ENCODE peak calls at places on chromosome 4, in six cellular contexts. E is sigmoid colon, C is transverse colon, X is stomach, G is K562, U is suprapubic skin. J is an unnamed sample. For H3K4me1, the result is how much of the 10 kb centered on the place peaks cover.

GRCh38 chr4:92050875-92051274 is 252.9 kb upstream of the GRID2 start:
- DNase-seq in G (no peak), C (no peak), X (no peak), U (no peak), E (no peak), J (no peak)

GRCh38 chr4:41977709-41978108 is 3.8 kb upstream of the DCAF4L1 start:
- DNase-seq in X (no peak), E (no peak), G (no peak), C (no peak), U (no peak), J (no peak)

GRCh38 chr4:8524595-8525382 is 55.4 kb upstream of the GPR78 start:
- DNase-seq in C (no peak), E (no peak), G (no peak), U (no peak), X (no peak), J (no peak)

GRCh38 chr4:33780952-33781655 is 2463.2 kb downstream of the ARAP2 start:
- DNase-seq in C (no peak), G (no peak), U (no peak), X (no peak), E (no peak), J (no peak)

GRCh38 chr4:109216085-109216696 is 86.3 kb downstream of the COL25A1 start:
- DNase-seq in E (no peak), G (no peak), X (no peak), C (no peak), U (no peak), J (no peak)

GRCh38 chr4:99868126-99868596 is 26.1 kb downstream of the LAMTOR3 start:
- DNase-seq in X (no peak), G (no peak), C (no peak), E (no peak), U (no peak), J (no peak)

GRCh38 chr4:78137538-78137937 is 80.4 kb downstream of the FRAS1 start:
- DNase-seq in E (no peak), U (no peak), X (no peak), C (no peak), G (no peak), J (no peak)

GRCh38 chr4:101019941-101020401 is 327.4 kb downstream of the PPP3CA start:
- DNase-seq in E (no peak), G (no peak), U (no peak), X (no peak), C (no peak), J (no peak)

GRCh38 chr4:163693776-163694175 is 199.3 kb downstream of the TMA16 start:
- DNase-seq in C (no peak), E (no peak), U (no peak), G (no peak), X (no peak), J (no peak)

GRCh38 chr4:82043081-82043808 is 330.5 kb downstream of the HNRNPD start:
- DNase-seq in C (peak), E (no peak), U (no peak), G (peak), X (peak), J (no peak)

GRCh38 chr4:141786921-141787320 is 150.5 kb downstream of the IL15 start:
- DNase-seq in U (no peak), G (no peak), X (no peak), C (no peak), E (no peak), J (no peak)

GRCh38 chr4:140875751-140876389 is 119.7 kb upstream of the TBC1D9 start:
- DNase-seq in G (no peak), X (no peak), E (no peak), U (no peak), C (no peak), J (no peak)

GRCh38 chr4:12319765-12320164 is 891.1 kb upstream of the HS3ST1 start:
- DNase-seq in E (no peak), G (no peak), C (no peak), X (no peak), U (no peak), J (no peak)

GRCh38 chr4:122525865-122526264 is 69.3 kb upstream of the IL2 start:
- DNase-seq in X (no peak), U (no peak), G (no peak), E (no peak), C (no peak), J (no peak)

GRCh38 chr4:188550296-188550695 is 411.1 kb downstream of the TRIML1 start:
- DNase-seq in U (no peak), E (no peak), X (no peak), C (no peak), G (no peak), J (no peak)

GRCh38 chr4:129972257-129972656 is 876.3 kb downstream of the C4orf33 start:
- DNase-seq in E (no peak), X (no peak), C (no peak), G (no peak), U (no peak), J (no peak)

GRCh38 chr4:184807797-184808718 is 17.7 kb downstream of the ACSL1 start:
- DNase-seq in C (no peak), X (peak), U (no peak), G (no peak), E (no peak), J (no peak)

GRCh38 chr4:142404191-142404611 is 441.9 kb downstream of the INPP4B start:
- DNase-seq in U (peak), G (no peak), E (no peak), X (no peak), C (no peak), J (peak)

GRCh38 chr4:25171451-25171850 is 11.2 kb upstream of the SEPSECS start:
- DNase-seq in X (no peak), E (no peak), G (no peak), U (no peak), C (no peak), J (no peak)

GRCh38 chr4:22824091-22824490 is 131.4 kb downstream of the GBA3 start:
- DNase-seq in U (no peak), G (no peak), E (no peak), C (no peak), X (no peak), J (no peak)

GRCh38 chr4:63269156-63269555 is 1140.1 kb downstream of the TECRL start:
- DNase-seq in E (no peak), C (no peak), G (no peak), U (no peak), X (no peak), J (no peak)

GRCh38 chr4:40466789-40467188 is 131.7 kb downstream of the CHRNA9 start:
- DNase-seq in U (no peak), C (no peak), E (no peak), G (no peak), X (no peak), J (no peak)

GRCh38 chr4:140603286-140603685 is 34.5 kb upstream of the UCP1 start:
- DNase-seq in X (no peak), U (no peak), E (no peak), C (no peak), G (no peak), J (no peak)

GRCh38 chr4:86939737-86940141 is 4.9 kb downstream of the AFF1 start:
- DNase-seq in E (no peak), G (no peak), C (peak), X (no peak), U (no peak), J (no peak)

GRCh38 chr4:20422398-20422797 is 170.7 kb downstream of the SLIT2 start:
- DNase-seq in U (no peak), E (peak), C (peak), X (peak), G (peak), J (peak)

GRCh38 chr4:10093801-10094552 is 22.6 kb downstream of the WDR1 start:
- DNase-seq in X (no peak), U (no peak), C (no peak), G (no peak), E (no peak), J (no peak)

GRCh38 chr4:10094841-10095240 is 21.8 kb downstream of the WDR1 start:
- DNase-seq in X (no peak), E (no peak), U (no peak), C (no peak), G (no peak), J (no peak)

GRCh38 chr4:10096976-10097330 is 19.6 kb downstream of the WDR1 start:
- DNase-seq in U (no peak), E (no peak), X (no peak), G (no peak), C (no peak), J (no peak)

GRCh38 chr4:10096201-10096975 is 20.2 kb downstream of the WDR1 start:
- DNase-seq in X (peak), U (no peak), E (peak), C (peak), G (peak), J (peak)

GRCh38 chr4:10095296-10095991 is 21.2 kb downstream of the WDR1 start:
- DNase-seq in X (no peak), U (no peak), G (no peak), E (no peak), C (no peak), J (no peak)
- H3K4me1 ChIP-seq in X (half or more), U (half or more), G (under half), E (under half), C (half or more), J (under half)

GRCh38 chr4:127641524-127641923 is 8.8 kb downstream of the INTU start:
- DNase-seq in C (no peak), X (no peak), G (no peak), U (no peak), E (no peak), J (no peak)
- H3K27ac ChIP-seq in C (no peak), X (no peak), G (no peak), U (no peak), E (no peak), J (no peak)

DNA sequence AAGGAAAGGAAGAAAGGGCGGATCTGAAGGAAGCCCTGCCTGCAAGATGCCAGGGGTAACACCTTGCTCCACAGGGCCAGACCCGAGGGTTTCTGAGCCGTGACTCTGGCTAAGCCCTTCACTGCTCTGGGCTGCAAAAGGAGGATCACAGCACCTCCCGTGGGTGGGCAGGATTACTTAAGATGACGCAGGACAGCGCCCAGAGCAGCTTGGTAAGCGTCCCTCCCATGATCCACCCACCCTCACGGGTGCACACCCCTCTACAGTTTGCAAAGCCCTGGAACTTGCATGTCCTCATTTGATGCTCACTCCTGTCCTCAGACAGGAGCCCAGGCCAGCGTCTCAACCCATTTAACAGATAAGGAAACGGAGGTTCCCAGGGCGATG is 64.9 kb downstream of the CRMP1 start:
- DNase-seq in C (no peak), X (no peak), E (no peak), U (no peak), G (no peak), J (no peak)
- TF ChIP-seq EP300 in C (no peak), X (no peak), E (no peak), U (no peak), G (no peak), J (no peak)

DNA sequence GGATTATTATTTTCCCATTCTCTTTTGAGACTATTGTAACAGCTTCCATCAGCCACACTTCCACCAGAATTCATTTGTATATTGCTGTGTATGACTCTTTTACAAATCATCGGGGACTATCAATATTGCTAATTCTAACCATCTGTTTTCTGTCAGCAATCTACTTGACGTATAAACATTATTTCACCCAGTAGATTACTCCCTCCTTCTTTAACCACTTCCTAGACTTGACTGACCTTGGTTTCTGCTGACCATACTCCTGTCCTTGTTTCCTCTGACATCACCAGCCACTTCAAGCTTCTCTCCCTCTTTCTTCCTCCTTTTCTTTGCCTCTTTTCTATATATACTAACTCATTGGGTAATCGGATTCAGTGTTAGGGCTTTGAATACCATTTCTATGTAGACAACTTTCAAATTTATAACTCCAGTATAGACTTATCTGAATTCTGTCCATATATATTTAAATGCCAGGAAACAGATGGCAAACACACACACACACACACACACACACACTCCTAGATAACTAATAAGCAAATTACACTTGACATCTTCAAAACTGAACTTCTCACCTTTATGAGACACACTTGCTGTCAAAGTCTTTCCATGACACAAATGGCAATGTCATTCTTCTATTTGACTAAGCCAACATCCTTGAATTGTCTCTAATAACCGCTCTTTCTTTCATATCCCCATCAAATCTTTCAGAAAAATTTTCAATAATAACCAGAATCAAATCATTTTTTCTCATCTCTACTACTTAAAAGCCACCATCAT is 402.6 kb downstream of the PCDH18 start:
- DNase-seq in G (no peak), U (no peak), E (no peak), X (no peak), C (no peak), J (no peak)
- H3K4me1 ChIP-seq in G (under half), U (under half), E (under half), X (under half), C (under half), J (under half)

GRCh38 chr4:139144161-139144859 is 32.7 kb downstream of the ELF2 start:
- DNase-seq in C (peak), U (no peak), E (peak), X (peak), G (no peak), J (peak)
- H3K27ac ChIP-seq in C (no peak), U (no peak), E (no peak), X (no peak), G (no peak), J (no peak)

J was measured in ovary.